ENCODE peak calls at places on chromosomes 6 and 20, in nine cellular contexts. M is prostate gland, B is spleen, H is transverse colon, P is HepG2, R is GM12891, Y is HCT116, S is breast epithelium, E is K562. F is an unnamed sample.

GRCh38 chr6:36683145-36683655 is 4.7 kb downstream of the CDKN1A start:
- DNase-seq in M (no peak), B (no peak), H (no peak), P (no peak), R (no peak), Y (no peak), S (no peak), E (no peak), F (peak; percentile 45)

GRCh38 chr6:76043690-76044089 is 28.8 kb downstream of the IMPG1 start:
- DNase-seq in M (no peak), B (no peak), H (no peak), P (no peak), R (no peak), Y (no peak), S (no peak), E (no peak), F (no peak)

GRCh38 chr6:3977875-3978711 is 100.8 kb downstream of the FAM217A start:
- DNase-seq in M (no peak), B (no peak), H (peak; percentile 9), P (peak; percentile 51), R (peak; percentile 23), Y (peak; percentile 74), S (no peak), E (peak; percentile 47), F (no peak)

GRCh38 chr6:56242343-56242742 is 5.0 kb downstream of the COL21A1 start:
- DNase-seq in M (no peak), B (no peak), H (no peak), P (no peak), R (no peak), Y (no peak), S (no peak), E (no peak), F (no peak)

GRCh38 chr6:102582569-102582968 is 1189.1 kb downstream of the GRIK2 start:
- DNase-seq in M (no peak), B (peak; percentile 56), H (no peak), P (no peak), R (no peak), Y (no peak), S (no peak), E (no peak), F (no peak)

GRCh38 chr6:167826230-167827061 is at the start of gene AFDN:
- DNase-seq in M (peak; percentile 78), B (peak; percentile 94), H (peak; percentile 83), P (no peak), R (peak; percentile 79), Y (no peak), S (peak; percentile 78), E (peak; percentile 86), F (peak; percentile 82)

GRCh38 chr6:40722553-40723258 is 135.5 kb upstream of the LRFN2 start:
- DNase-seq in M (no peak), B (no peak), H (no peak), P (peak; percentile 19), R (no peak), Y (no peak), S (no peak), E (no peak), F (no peak)

GRCh38 chr6:159943101-159943632 is 25.7 kb upstream of the IGF2R start:
- DNase-seq in M (no peak), B (no peak), H (no peak), P (peak; percentile 35), R (no peak), Y (no peak), S (no peak), E (no peak), F (no peak)

GRCh38 chr20:54223751-54224150 is 15.9 kb downstream of the PFDN4 start:
- DNase-seq in M (no peak), B (no peak), H (no peak), P (no peak), R (no peak), Y (no peak), S (no peak), E (no peak), F (no peak)

GRCh38 chr6:37099442-37099841 is 70.5 kb upstream of the PIM1 start:
- DNase-seq in M (no peak), B (no peak), H (no peak), P (peak; percentile 61), R (no peak), Y (no peak), S (no peak), E (no peak), F (no peak)

GRCh38 chr20:24781061-24781980 is 167.7 kb upstream of the CST7 start:
- DNase-seq in M (no peak), B (peak; percentile 47), H (no peak), P (peak; percentile 39), R (no peak), Y (no peak), S (peak; percentile 24), E (no peak), F (no peak)

GRCh38 chr6:3990692-3991491 is 88.0 kb downstream of the FAM217A start:
- DNase-seq in M (peak; percentile 85), B (peak; percentile 90), H (peak; percentile 87), P (peak; percentile 77), R (peak; percentile 30), Y (peak; percentile 65), S (peak; percentile 87), E (peak; percentile 88), F (peak; percentile 88)

GRCh38 chr6:160013987-160014868 is 45.3 kb downstream of the IGF2R start:
- DNase-seq in M (no peak), B (no peak), H (peak; percentile 32), P (peak; percentile 16), R (no peak), Y (no peak), S (no peak), E (no peak), F (no peak)

GRCh38 chr6:6277418-6277817 is 43.0 kb downstream of the F13A1 start:
- DNase-seq in M (no peak), B (no peak), H (no peak), P (no peak), R (no peak), Y (no peak), S (no peak), E (no peak), F (no peak)

GRCh38 chr20:9363673-9364072 is 150.7 kb upstream of the LAMP5 start:
- DNase-seq in M (no peak), B (no peak), H (no peak), P (no peak), R (no peak), Y (peak; percentile 3), S (no peak), E (no peak), F (no peak)

GRCh38 chr6:145290122-145290521 is 445.2 kb downstream of the EPM2A start:
- DNase-seq in M (no peak), B (no peak), H (no peak), P (no peak), R (no peak), Y (no peak), S (no peak), E (no peak), F (no peak)

GRCh38 chr6:141550471-141550870 is 582.3 kb upstream of the GJE1 start:
- DNase-seq in M (no peak), B (no peak), H (no peak), P (no peak), R (no peak), Y (no peak), S (no peak), E (no peak), F (no peak)

GRCh38 chr6:163531122-163531521 is 116.6 kb downstream of the QKI start:
- DNase-seq in M (no peak), B (no peak), H (no peak), P (no peak), R (no peak), Y (no peak), S (no peak), E (no peak), F (no peak)

GRCh38 chr20:49276895-49277785 is 717 bp downstream of the ZNFX1 start:
- DNase-seq in M (peak; percentile 38), B (peak; percentile 91), H (peak; percentile 49), P (no peak), R (no peak), Y (no peak), S (peak; percentile 56), E (peak; percentile 46), F (no peak)

GRCh38 chr6:122790740-122791679 is 2.0 kb downstream of the SMPDL3A start:
- DNase-seq in M (no peak), B (no peak), H (no peak), P (peak; percentile 86), R (no peak), Y (no peak), S (no peak), E (no peak), F (no peak)

GRCh38 chr20:62710886-62711702 is 2.5 kb downstream of the NTSR1 start:
- DNase-seq in M (no peak), B (no peak), H (peak; percentile 32), P (no peak), R (no peak), Y (no peak), S (no peak), E (peak; percentile 85), F (peak; percentile 62)
- TF ChIP-seq POLR2A in M (no peak), B (no peak), H (no peak), P (no peak), R (no peak), Y (no peak), S (no peak), E (no peak), F (no peak)

GRCh38 chr20:38835792-38836191 is 30.3 kb downstream of the PPP1R16B start:
- DNase-seq in M (no peak), B (no peak), H (no peak), P (no peak), R (no peak), Y (no peak), S (no peak), E (no peak), F (no peak)
- TF ChIP-seq POLR2AphosphoS5 in M (no peak), B (no peak), H (no peak), P (no peak), R (no peak), Y (no peak), S (no peak), E (no peak), F (no peak)

GRCh38 chr6:143586557-143586956 is 75.0 kb upstream of the FUCA2 start:
- DNase-seq in M (no peak), B (no peak), H (no peak), P (no peak), R (no peak), Y (no peak), S (no peak), E (no peak), F (no peak)
- TF ChIP-seq POLR2A in M (no peak), B (no peak), H (no peak), P (no peak), R (no peak), Y (no peak), S (no peak), E (no peak), F (no peak)

DNA sequence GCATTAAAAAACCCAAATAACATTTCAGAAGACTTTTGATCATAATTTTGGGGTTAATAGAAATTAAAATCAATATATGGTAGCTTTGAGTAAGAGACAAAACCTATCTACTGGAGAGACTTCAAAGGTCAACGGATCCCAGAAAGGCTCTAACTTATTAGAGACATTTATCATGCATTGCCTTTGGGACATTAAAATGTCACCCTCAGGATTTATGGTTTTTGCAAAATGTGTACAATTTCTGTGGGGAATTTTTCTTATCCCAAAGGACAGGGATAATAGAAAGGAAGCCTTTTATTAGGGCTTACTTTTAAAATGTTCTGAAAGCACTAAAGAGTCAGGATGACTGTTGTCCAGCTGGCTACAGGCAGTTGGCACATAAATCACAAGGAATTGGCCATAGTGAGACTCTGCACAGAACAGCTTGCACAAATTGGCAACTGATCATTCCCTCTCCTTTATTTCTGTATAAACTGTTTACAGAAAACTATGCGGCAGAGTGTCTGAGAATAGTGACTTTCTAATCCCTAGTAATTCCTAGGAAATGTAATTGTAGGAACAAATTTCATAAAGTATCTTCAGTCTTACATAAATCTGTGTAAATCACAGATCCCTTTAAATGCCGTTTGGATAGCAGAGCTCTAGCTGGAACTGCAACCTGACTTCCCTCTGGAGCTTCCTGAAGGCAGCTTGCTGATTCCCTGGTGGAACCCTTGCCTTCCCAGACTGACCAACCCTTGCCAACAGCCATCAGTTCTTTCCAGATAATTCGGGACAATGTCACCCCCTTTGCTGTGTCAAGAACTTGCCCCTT is 201.1 kb upstream of the PREP start:
- DNase-seq in M (peak; percentile 14), B (no peak), H (peak; percentile 24), P (no peak), R (no peak), Y (no peak), S (no peak), E (no peak), F (no peak)
- TF ChIP-seq POLR2AphosphoS5 in M (peak; percentile 69), B (no peak), H (peak; percentile 73), P (no peak), R (no peak), Y (no peak), S (peak; percentile 34), E (no peak), F (peak; percentile 79)

F was measured in stomach.